ENCODE peak calls at places on chromosome 9, in four cellular contexts. Z is SK-N-SH, U is K562, C is H1. F is an unnamed sample.

GRCh38 chr9:77876091-77876490 is 155.5 kb downstream of the GNAQ start:
- DNase-seq in Z (peak), U (no peak), C (no peak), F (no peak)

GRCh38 chr9:76419782-76420380 is 25.7 kb upstream of the RFK start:
- DNase-seq in C (peak), U (peak), Z (peak), F (no peak)

GRCh38 chr9:124423591-124423990 is 8.3 kb upstream of the PSMB7 start:
- DNase-seq in C (no peak), U (peak), Z (no peak), F (no peak)

GRCh38 chr9:99298660-99299059 is 76.6 kb downstream of the SEC61B start:
- DNase-seq in U (no peak), C (no peak), Z (no peak), F (no peak)

GRCh38 chr9:78149738-78150291 is 86.1 kb upstream of the CEP78 start:
- DNase-seq in C (no peak), Z (no peak), U (no peak), F (no peak)

GRCh38 chr9:96241391-96241809 is 60.6 kb downstream of the HSD17B3 start:
- DNase-seq in U (no peak), C (no peak), Z (no peak), F (no peak)

GRCh38 chr9:17462869-17463464 is 115.9 kb upstream of the SH3GL2 start:
- DNase-seq in Z (peak), U (peak), C (no peak), F (peak)

GRCh38 chr9:16661816-16662215 is 208.7 kb downstream of the BNC2 start:
- DNase-seq in Z (no peak), U (no peak), C (no peak), F (no peak)

GRCh38 chr9:86902606-86903460 is 44.5 kb downstream of the GAS1 start:
- DNase-seq in C (peak), Z (peak), U (no peak), F (peak)

GRCh38 chr9:102740578-102740977 is 254.6 kb upstream of the CYLC2 start:
- DNase-seq in Z (no peak), U (no peak), C (no peak), F (no peak)

GRCh38 chr9:122897969-122898368 is 7.2 kb downstream of the RC3H2 start:
- DNase-seq in U (no peak), C (no peak), Z (no peak), F (no peak)

GRCh38 chr9:108634164-108634563 is 221.6 kb downstream of the ACTL7B start:
- DNase-seq in U (no peak), Z (no peak), C (no peak), F (no peak)

GRCh38 chr9:27467486-27467885 is 56.6 kb upstream of the IFNK start:
- DNase-seq in U (no peak), Z (no peak), C (no peak), F (no peak)

GRCh38 chr9:102113191-102113590 is 374.7 kb upstream of the GRIN3A start:
- DNase-seq in C (no peak), U (no peak), Z (no peak), F (no peak)

GRCh38 chr9:125990793-125991220 is 243.6 kb downstream of the PBX3 start:
- DNase-seq in Z (peak), U (no peak), C (no peak), F (no peak)

GRCh38 chr9:7570107-7570720 is 229.4 kb downstream of the DMAC1 start:
- DNase-seq in C (peak), U (peak), Z (peak), F (peak)

GRCh38 chr9:132670359-132670815 is at the start of gene GTF3C4:
- DNase-seq in Z (peak), C (peak), U (peak), F (peak)

GRCh38 chr9:136409557-136410455 is 608 bp downstream of the ENTR1 start:
- DNase-seq in Z (peak), U (no peak), C (peak), F (peak)

GRCh38 chr9:2120926-2121689 is 106.0 kb downstream of the SMARCA2 start:
- DNase-seq in Z (no peak), U (peak), C (no peak), F (no peak)

GRCh38 chr9:86943871-86944240 is 3.5 kb downstream of the GAS1 start:
- DNase-seq in U (no peak), Z (no peak), C (no peak), F (no peak)

GRCh38 chr9:76135902-76136301 is 245.4 kb downstream of the PCSK5 start:
- DNase-seq in C (no peak), U (no peak), Z (no peak), F (no peak)

GRCh38 chr9:71793386-71794105 is 25.2 kb upstream of the CEMIP2 start:
- DNase-seq in C (no peak), U (no peak), Z (no peak), F (peak)

GRCh38 chr9:27351438-27351837 is 54.5 kb upstream of the EQTN start:
- DNase-seq in Z (no peak), C (no peak), U (no peak), F (no peak)

GRCh38 chr9:133104718-133105460 is 16.2 kb downstream of the RALGDS start:
- DNase-seq in U (no peak), Z (no peak), C (no peak), F (no peak)

GRCh38 chr9:87063883-87064282 is 116.6 kb upstream of the GAS1 start:
- DNase-seq in Z (no peak), C (no peak), U (no peak), F (no peak)

GRCh38 chr9:33130501-33130900 is 36.6 kb downstream of the B4GALT1 start:
- DNase-seq in U (no peak), Z (no peak), C (no peak), F (no peak)

GRCh38 chr9:117427357-117427913 is 12.6 kb upstream of the ASTN2 start:
- DNase-seq in C (no peak), Z (no peak), U (no peak), F (no peak)

GRCh38 chr9:93012998-93013855 is 45.3 kb upstream of the SUSD3 start:
- DNase-seq in Z (peak), U (no peak), C (peak), F (no peak)

GRCh38 chr9:133558191-133559126 is 24.0 kb downstream of the ADAMTSL2 start:
- DNase-seq in U (peak), C (no peak), Z (peak), F (no peak)

GRCh38 chr9:125633116-125633743 is 73.8 kb downstream of the MAPKAP1 start:
- DNase-seq in U (no peak), Z (no peak), C (no peak), F (no peak)

GRCh38 chr9:96014078-96014477 is 138.6 kb downstream of the ERCC6L2 start:
- DNase-seq in C (no peak), U (no peak), Z (no peak), F (no peak)

GRCh38 chr9:573551-574410 is 267.7 kb upstream of the DMRT1 start:
- DNase-seq in Z (no peak), U (no peak), C (no peak), F (peak)

GRCh38 chr9:95150903-95151302 is 166.6 kb downstream of the FANCC start:
- DNase-seq in Z (no peak), C (no peak), U (no peak), F (no peak)

GRCh38 chr9:76817489-76817888 is 53.3 kb downstream of the PCA3 start:
- DNase-seq in U (no peak), Z (no peak), C (no peak), F (no peak)

GRCh38 chr9:120441446-120442279 is 138.3 kb downstream of the CDK5RAP2 start:
- DNase-seq in C (no peak), Z (no peak), U (no peak), F (no peak)

GRCh38 chr9:76688471-76689238 is 75.6 kb upstream of the PCA3 start:
- DNase-seq in C (no peak), Z (no peak), U (no peak), F (no peak)

GRCh38 chr9:134619983-134620612 is 21.5 kb upstream of the COL5A1 start:
- DNase-seq in Z (no peak), C (peak), U (no peak), F (peak)

GRCh38 chr9:127154003-127154389 is 31.6 kb upstream of the ANGPTL2 start:
- DNase-seq in U (no peak), Z (no peak), C (peak), F (no peak)

DNA sequence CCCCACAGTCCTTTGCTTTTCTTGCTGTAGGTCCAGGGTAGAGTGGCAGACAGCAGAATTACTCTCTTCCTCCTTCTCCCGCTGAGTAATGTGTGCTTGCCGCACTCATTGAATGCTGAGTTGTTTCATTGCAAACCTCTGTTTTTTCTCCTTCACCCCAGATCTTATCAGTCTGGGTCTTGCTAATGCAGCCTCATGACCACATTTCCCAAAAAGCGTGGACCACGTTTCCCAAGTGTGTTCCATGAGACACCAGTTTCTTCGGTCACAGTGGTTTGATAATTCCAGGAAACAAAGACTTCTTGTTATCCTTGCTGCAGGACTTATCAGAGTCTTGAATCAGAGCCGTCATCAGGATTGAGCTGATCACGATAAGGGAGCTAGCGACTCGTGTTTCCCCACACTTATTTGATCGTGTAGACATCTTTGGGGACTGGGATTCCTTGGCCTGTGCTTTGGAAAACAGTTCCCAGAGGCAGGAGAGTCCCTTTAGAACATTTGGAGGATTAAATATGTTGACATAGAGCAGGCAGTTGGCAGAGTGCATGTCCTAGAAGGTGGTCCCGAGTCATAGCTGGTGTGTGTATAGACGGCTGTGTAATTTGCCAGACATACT is 4.4 kb downstream of the LRRC8A start:
- DNase-seq in U (no peak), Z (no peak), C (no peak), F (no peak)
- TF ChIP-seq TEAD4 in U (no peak), Z (no peak), C (no peak), F (no peak)

DNA sequence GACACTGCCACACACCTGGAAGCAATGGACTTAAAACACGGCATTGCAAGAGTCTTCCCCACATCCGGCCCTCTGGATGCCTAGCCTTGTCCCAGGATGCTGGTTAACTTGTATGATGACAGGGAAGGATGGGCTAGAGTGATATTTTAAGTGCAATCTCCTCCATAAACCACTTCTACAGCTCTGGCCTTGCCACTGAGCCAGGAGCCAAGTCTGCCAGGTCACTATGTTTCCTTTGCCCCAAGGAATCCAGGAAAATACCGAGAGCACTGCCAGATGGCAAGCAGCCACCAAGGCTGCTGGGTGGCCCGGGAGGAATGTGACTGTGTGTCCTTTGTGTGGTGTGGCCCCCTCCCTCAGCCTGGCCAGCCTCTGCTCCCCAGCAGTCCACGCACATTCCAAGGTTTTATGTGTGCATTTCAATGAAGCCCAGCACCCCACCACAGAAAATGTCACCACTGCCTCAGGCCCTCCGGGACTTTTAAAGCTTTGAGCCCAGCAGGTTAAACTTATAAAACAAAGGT is 106.0 kb downstream of the FRMD3 start:
- DNase-seq in C (peak), U (no peak), Z (no peak), F (peak)
- TF ChIP-seq TEAD4 in C (peak), U (no peak), Z (peak), F (no peak)

DNA sequence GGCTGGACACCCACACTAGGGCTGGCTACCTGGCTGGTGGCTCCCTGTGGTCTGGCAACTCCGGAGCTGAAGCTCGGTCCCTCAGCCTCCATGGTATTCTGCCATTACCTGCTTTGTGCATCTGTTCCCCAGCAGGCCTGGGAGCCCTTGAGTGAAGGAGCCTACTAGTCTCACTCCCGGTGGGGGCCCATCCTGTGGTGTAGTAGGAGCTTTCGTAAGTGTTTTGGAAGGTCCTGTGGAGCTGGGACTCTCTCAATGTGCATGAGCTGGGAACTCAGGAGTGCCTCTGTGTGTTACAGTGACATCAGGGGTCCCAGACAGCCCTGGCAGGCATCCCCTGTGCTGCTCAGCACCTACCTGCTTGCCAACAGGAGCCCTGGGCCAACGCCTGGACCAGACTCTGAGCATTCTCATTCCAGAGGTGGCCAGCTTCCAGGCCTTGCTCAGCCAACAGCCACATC is 267.1 kb downstream of the GADD45G start:
- DNase-seq in Z (no peak), C (no peak), U (no peak), F (no peak)
- TF ChIP-seq TEAD4 in Z (no peak), C (no peak), U (no peak), F (no peak)

DNA sequence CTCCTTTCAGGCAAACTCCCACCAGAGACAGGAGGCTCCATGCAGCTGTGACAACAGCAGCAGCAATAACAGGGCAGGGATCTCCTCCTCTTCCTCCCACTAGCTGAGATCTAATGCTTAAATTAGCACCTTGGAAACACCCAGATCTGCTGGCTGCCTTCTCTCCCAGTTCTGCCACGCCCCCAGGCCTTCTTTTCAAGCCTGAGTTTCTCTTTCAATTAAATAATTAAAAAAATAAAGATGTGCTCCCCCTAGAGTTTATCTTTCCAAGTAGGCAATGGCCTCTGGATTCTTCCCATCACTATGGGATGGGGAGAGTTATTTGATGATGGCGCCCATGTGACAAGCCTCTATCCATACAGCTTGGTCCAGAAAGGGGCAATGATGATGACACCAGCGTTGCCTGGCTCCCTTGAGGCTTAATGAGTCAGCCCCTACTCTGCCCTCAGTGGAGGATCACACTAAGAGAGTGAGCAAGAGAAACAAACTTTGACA is 3.8 kb downstream of the FAM219A start:
- DNase-seq in U (peak), Z (peak), C (no peak), F (no peak)
- TF ChIP-seq TEAD4 in U (no peak), Z (no peak), C (no peak), F (no peak)

GRCh38 chr9:91678807-91679206 is 255.2 kb upstream of the NFIL3 start:
- DNase-seq in U (no peak), Z (no peak), C (no peak), F (no peak)
- TF ChIP-seq TEAD4 in U (no peak), Z (no peak), C (no peak), F (no peak)

GRCh38 chr9:81072758-81073157 is 616.6 kb downstream of the TLE1 start:
- DNase-seq in C (no peak), U (no peak), Z (no peak), F (no peak)

GRCh38 chr9:81069923-81070322 is 619.4 kb downstream of the TLE1 start:
- DNase-seq in C (no peak), Z (no peak), U (no peak), F (no peak)

GRCh38 chr9:81069038-81069795 is 620.1 kb downstream of the TLE1 start:
- DNase-seq in Z (no peak), C (no peak), U (no peak), F (no peak)

GRCh38 chr9:81070689-81071088 is 618.7 kb downstream of the TLE1 start:
- DNase-seq in U (no peak), Z (no peak), C (no peak), F (no peak)

DNA sequence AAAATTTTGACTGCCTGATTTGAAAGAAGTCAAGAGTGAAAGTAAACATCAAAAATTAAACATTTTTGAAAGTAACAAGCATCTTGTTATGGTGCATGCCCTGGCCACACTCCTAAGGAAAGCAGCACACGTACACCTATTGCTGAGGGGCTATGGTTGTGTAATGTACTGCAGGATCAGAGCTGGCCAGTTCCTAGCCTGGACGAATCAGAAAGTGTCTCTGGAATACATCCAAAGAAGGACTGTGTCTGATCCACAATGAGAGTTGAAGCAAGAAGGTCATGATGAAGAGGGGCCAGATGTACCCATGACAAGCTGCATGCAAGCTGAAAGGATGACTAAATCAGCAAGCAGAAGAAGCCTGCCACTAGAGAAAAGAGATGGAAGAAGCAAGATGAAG is 618.2 kb downstream of the TLE1 start:
- DNase-seq in U (no peak), Z (peak), C (no peak), F (no peak)
- TF ChIP-seq TEAD4 in U (no peak), Z (no peak), C (no peak), F (no peak)

DNA sequence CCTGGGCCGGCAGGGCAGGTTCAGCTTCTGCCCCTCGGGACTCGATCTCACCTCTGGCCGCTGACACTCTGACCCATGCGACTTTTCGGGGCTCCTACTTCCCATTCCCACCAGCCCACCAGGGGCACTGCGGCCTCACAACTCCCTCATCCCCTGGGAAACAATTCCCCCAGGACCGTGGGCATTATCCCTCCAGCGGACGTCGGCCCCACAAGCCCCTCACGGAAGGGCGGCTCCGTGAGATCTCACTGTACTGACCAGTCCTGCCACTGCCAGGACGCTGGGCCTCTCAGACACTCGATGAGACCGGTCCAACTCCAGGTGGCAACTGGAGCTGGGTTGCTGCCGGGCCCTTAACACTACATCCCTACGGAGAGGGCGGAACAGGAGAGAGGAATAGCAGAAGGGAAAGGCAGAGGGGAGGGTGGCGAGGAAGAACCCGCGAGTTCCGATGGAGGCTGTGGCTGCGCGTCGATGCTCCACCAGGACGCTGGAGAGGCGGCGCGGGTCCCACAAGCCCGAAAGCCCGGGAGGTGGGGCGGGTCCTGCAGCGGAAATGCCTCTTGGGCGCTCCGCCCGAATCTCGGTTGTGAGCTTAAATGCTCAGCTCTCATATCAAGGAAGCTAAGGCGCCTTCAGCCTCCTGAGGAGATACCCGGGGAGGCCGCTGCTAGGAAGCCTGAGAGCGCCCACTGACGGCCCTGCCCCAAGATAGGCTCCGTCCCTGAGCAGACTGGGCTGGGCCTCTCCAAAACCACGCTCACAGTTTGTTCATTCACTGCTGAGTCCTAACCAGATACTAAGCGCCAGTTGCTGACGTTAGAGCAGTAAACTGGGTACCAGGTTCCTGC is 36.3 kb downstream of the VCP start:
- DNase-seq in Z (no peak), U (no peak), C (no peak), F (peak)
- TF ChIP-seq TEAD4 in Z (no peak), U (no peak), C (no peak), F (no peak)